ENCODE peak calls at places on chromosomes 3 and 15, in six cellular contexts. S is SW480; Q is HEK293T; I is adipocyte; R is CD4-positive, alpha-beta memory T cell; W is GM19239. G is an unnamed sample.
A peak's percentile ranks its signal among the peaks of the same experiment; 100 is the strongest.

GRCh38 chr3:126998728-126999127 is 15.8 kb downstream of the PLXNA1 start:
- DNase-seq in Q (no peak), I (no peak), R (no peak), S (no peak), W (no peak), G (no peak)

GRCh38 chr3:127786358-127787070 is 35.8 kb downstream of the MGLL start:
- DNase-seq in Q (no peak), I (peak; percentile 45), W (no peak), R (no peak), S (no peak), G (no peak)

GRCh38 chr15:77083381-77084160 is 12.7 kb upstream of the TSPAN3 start:
- DNase-seq in I (no peak), S (peak; percentile 90), R (peak; percentile 59), Q (peak; percentile 76), W (peak; percentile 58), G (peak; percentile 28)

GRCh38 chr3:31481697-31482096 is 51.0 kb upstream of the STT3B start:
- DNase-seq in I (no peak), S (no peak), Q (no peak), W (no peak), R (no peak), G (no peak)

GRCh38 chr15:85312925-85313324 is 67.5 kb upstream of the AKAP13 start:
- DNase-seq in W (no peak), R (no peak), Q (no peak), I (peak; percentile 51), S (peak; percentile 21), G (no peak)

GRCh38 chr15:69253156-69253555 is 45.6 kb upstream of the PAQR5 start:
- DNase-seq in R (no peak), S (no peak), W (no peak), Q (no peak), I (peak; percentile 74), G (no peak)

GRCh38 chr3:96331341-96331740 is 483.1 kb upstream of the EPHA6 start:
- DNase-seq in Q (no peak), R (no peak), I (peak; percentile 47), W (no peak), S (no peak), G (no peak)

GRCh38 chr3:62587169-62587568 is 213.8 kb upstream of the FEZF2 start:
- DNase-seq in S (no peak), I (no peak), Q (no peak), W (no peak), R (no peak), G (no peak)